ENCODE peak calls at places on chromosomes 2 and 18, in four cellular contexts. Z is naive B cell; I is T-helper 22 cell; T is stimulated activated CD4-positive, alpha-beta T cell treated with anti-CD3 and anti-CD28 coated beads, Interleukin-12 subunit alpha, Interleukin-12 subunit beta, amount 100 ng/mL, for 24 hours. Y is an unnamed sample.

GRCh38 chr2:14189929-14190328 is 442.6 kb upstream of the LRATD1 start:
- DNase-seq in Z (no peak), I (no peak), T (no peak), Y (no peak)

GRCh38 chr18:5469340-5469739 is 74.5 kb downstream of the EPB41L3 start:
- DNase-seq in Z (no peak), I (no peak), T (no peak), Y (no peak)

GRCh38 chr2:39033980-39034379 is 86.9 kb downstream of the SOS1 start:
- DNase-seq in Z (no peak), I (no peak), T (no peak), Y (no peak)

GRCh38 chr2:70978388-70979357 is at the start of gene ANKRD53:
- DNase-seq in Z (no peak), I (no peak), T (no peak), Y (peak; percentile 39)

GRCh38 chr2:45578056-45578843 is 32.8 kb downstream of the SRBD1 start:
- DNase-seq in Z (peak; percentile 17), I (no peak), T (no peak), Y (peak; percentile 27)

GRCh38 chr2:74179063-74179865 is 585 bp upstream of the MOB1A start:
- DNase-seq in Z (no peak), I (no peak), T (no peak), Y (peak; percentile 9)

GRCh38 chr18:62210138-62210537 is 23.1 kb downstream of the RELCH start:
- DNase-seq in Z (no peak), I (no peak), T (no peak), Y (no peak)

GRCh38 chr2:28406276-28407096 is 13.8 kb downstream of the FOSL2 start:
- DNase-seq in Z (no peak), I (peak; percentile 51), T (no peak), Y (peak; percentile 96)

GRCh38 chr2:200471324-200471848 is 38.5 kb downstream of the KCTD18 start:
- DNase-seq in Z (peak; percentile 45), I (peak; percentile 9), T (no peak), Y (peak; percentile 31)

GRCh38 chr2:85790499-85790898 is 36.7 kb downstream of the ATOH8 start:
- DNase-seq in Z (no peak), I (no peak), T (no peak), Y (no peak)

GRCh38 chr2:200828572-200829257 is 17.0 kb downstream of the BZW1 start:
- DNase-seq in Z (no peak), I (no peak), T (no peak), Y (no peak)

GRCh38 chr2:238528953-238529781 is 102.4 kb downstream of the ASB1 start:
- DNase-seq in Z (no peak), I (no peak), T (no peak), Y (peak; percentile 48)

GRCh38 chr18:33316146-33316587 is 124.4 kb downstream of the CCDC178 start:
- DNase-seq in Z (no peak), I (no peak), T (no peak), Y (no peak)

GRCh38 chr2:183207110-183207509 is 82.9 kb downstream of the NUP35 start:
- DNase-seq in Z (no peak), I (no peak), T (no peak), Y (peak; percentile 12)

GRCh38 chr2:189515264-189515663 is 65.3 kb downstream of the SLC40A1 start:
- DNase-seq in Z (no peak), I (no peak), T (no peak), Y (no peak)

GRCh38 chr2:199470672-199471442 is 13.1 kb upstream of the SATB2 start:
- DNase-seq in Z (no peak), I (no peak), T (no peak), Y (no peak)

GRCh38 chr2:1224901-1225300 is 188.4 kb upstream of the TPO start:
- DNase-seq in Z (no peak), I (no peak), T (no peak), Y (peak; percentile 50)

GRCh38 chr2:47501374-47502200 is 98.6 kb downstream of the MSH2 start:
- DNase-seq in Z (no peak), I (no peak), T (no peak), Y (peak; percentile 48)

GRCh38 chr18:21272016-21272582 is 30.1 kb downstream of the GREB1L start:
- DNase-seq in Z (no peak), I (no peak), T (no peak), Y (no peak)

Y was measured in Daoy.